ENCODE peak calls at places on chromosomes 3 and 15, in ten cellular contexts. R, C, N, U, S, T, H, X, M and L are unnamed samples.
A peak's percentile ranks its signal among the peaks of the same experiment; 100 is the strongest.

GRCh38 chr3:101038880-101039279 is 45.7 kb upstream of the ABI3BP start:
- DNase-seq in M (no peak), S (no peak), T (no peak), C (no peak), U (no peak), H (no peak), N (no peak), R (no peak), X (no peak), L (no peak)

GRCh38 chr3:158434412-158435038 is 136.5 kb upstream of the MLF1 start:
- DNase-seq in H (peak; percentile 30), X (peak; percentile 61), M (peak; percentile 63), R (peak; percentile 33), S (peak; percentile 5), T (peak; percentile 60), U (peak; percentile 58), C (peak; percentile 31), N (no peak), L (no peak)

GRCh38 chr15:37695719-37696118 is 238.7 kb upstream of the TMCO5A start:
- DNase-seq in U (no peak), T (peak; percentile 35), C (no peak), R (no peak), X (no peak), M (no peak), H (no peak), N (no peak), S (no peak), L (no peak)

GRCh38 chr3:58924581-58924980 is 125.2 kb downstream of the CFAP20DC start:
- DNase-seq in M (no peak), U (no peak), C (no peak), S (no peak), X (no peak), N (no peak), R (no peak), T (peak; percentile 26), H (no peak), L (no peak)

GRCh38 chr3:109923431-109923830 is 586.1 kb upstream of the DPPA4 start:
- DNase-seq in R (no peak), T (no peak), C (no peak), U (no peak), N (no peak), S (no peak), M (no peak), H (no peak), X (no peak), L (no peak)

GRCh38 chr3:124969190-124969589 is 34.6 kb upstream of the MUC13 start:
- DNase-seq in T (no peak), U (no peak), R (no peak), M (no peak), H (no peak), N (no peak), S (no peak), X (no peak), C (no peak), L (no peak)

GRCh38 chr3:132417695-132418520 is 606 bp downstream of the DNAJC13 start:
- DNase-seq in H (peak; percentile 62), R (peak; percentile 48), N (peak; percentile 90), C (peak; percentile 24), X (peak; percentile 71), T (peak; percentile 58), S (peak; percentile 21), U (peak; percentile 50), M (peak; percentile 55), L (no peak)

GRCh38 chr3:72429589-72430362 is 418.5 kb downstream of the SHQ1 start:
- DNase-seq in U (no peak), S (no peak), X (no peak), N (no peak), T (no peak), H (no peak), C (no peak), M (no peak), R (no peak), L (no peak)

GRCh38 chr3:177599331-177599730 is 402.0 kb upstream of the TBL1XR1 start:
- DNase-seq in U (no peak), R (no peak), H (no peak), T (no peak), S (no peak), M (no peak), X (no peak), N (no peak), C (no peak), L (no peak)

GRCh38 chr15:63283126-63283525 is 5.7 kb downstream of the APH1B start:
- DNase-seq in T (no peak), S (no peak), N (no peak), U (no peak), H (no peak), R (no peak), M (no peak), X (peak; percentile 55), C (no peak), L (no peak)

GRCh38 chr3:123352134-123352554 is 96.7 kb downstream of the ADCY5 start:
- DNase-seq in S (no peak), U (no peak), N (no peak), M (peak; percentile 58), T (no peak), C (no peak), X (no peak), R (peak; percentile 71), H (no peak), L (no peak)

GRCh38 chr15:36860792-36861191 is 239.6 kb downstream of the MEIS2 start:
- DNase-seq in R (no peak), H (no peak), U (no peak), S (no peak), X (no peak), C (no peak), T (no peak), M (no peak), N (no peak), L (no peak)

GRCh38 chr3:116135462-116135861 is 309.8 kb downstream of the LSAMP start:
- DNase-seq in H (no peak), N (peak; percentile 87), C (no peak), R (peak; percentile 27), S (no peak), U (peak; percentile 1), T (peak; percentile 59), M (peak; percentile 12), X (no peak), L (no peak)

GRCh38 chr3:107525954-107526305 is 3.2 kb downstream of the BBX start:
- DNase-seq in T (no peak), X (no peak), U (no peak), R (no peak), M (no peak), H (no peak), N (no peak), S (no peak), C (no peak), L (no peak)

GRCh38 chr3:120615863-120616599 is 19.9 kb downstream of the NDUFB4 start:
- DNase-seq in N (peak; percentile 94), U (no peak), X (no peak), H (no peak), R (peak; percentile 64), T (peak; percentile 51), S (no peak), M (no peak), C (no peak), L (peak; percentile 55)

GRCh38 chr3:42264399-42265058 is 1.5 kb downstream of the CCK start:
- DNase-seq in N (no peak), R (no peak), U (peak; percentile 18), H (peak; percentile 23), C (peak; percentile 41), M (peak; percentile 16), S (peak; percentile 13), T (peak; percentile 16), X (no peak), L (peak; percentile 33)

GRCh38 chr3:194900886-194901522 is 215.3 kb downstream of the FAM43A start:
- DNase-seq in X (no peak), S (no peak), U (no peak), M (no peak), C (no peak), H (no peak), N (no peak), R (no peak), T (no peak), L (no peak)

GRCh38 chr3:38139652-38140051 is 1.2 kb downstream of the MYD88 start:
- DNase-seq in N (peak; percentile 81), M (no peak), X (peak; percentile 50), R (no peak), S (no peak), U (no peak), H (no peak), T (no peak), C (no peak), L (peak; percentile 82)

DNA sequence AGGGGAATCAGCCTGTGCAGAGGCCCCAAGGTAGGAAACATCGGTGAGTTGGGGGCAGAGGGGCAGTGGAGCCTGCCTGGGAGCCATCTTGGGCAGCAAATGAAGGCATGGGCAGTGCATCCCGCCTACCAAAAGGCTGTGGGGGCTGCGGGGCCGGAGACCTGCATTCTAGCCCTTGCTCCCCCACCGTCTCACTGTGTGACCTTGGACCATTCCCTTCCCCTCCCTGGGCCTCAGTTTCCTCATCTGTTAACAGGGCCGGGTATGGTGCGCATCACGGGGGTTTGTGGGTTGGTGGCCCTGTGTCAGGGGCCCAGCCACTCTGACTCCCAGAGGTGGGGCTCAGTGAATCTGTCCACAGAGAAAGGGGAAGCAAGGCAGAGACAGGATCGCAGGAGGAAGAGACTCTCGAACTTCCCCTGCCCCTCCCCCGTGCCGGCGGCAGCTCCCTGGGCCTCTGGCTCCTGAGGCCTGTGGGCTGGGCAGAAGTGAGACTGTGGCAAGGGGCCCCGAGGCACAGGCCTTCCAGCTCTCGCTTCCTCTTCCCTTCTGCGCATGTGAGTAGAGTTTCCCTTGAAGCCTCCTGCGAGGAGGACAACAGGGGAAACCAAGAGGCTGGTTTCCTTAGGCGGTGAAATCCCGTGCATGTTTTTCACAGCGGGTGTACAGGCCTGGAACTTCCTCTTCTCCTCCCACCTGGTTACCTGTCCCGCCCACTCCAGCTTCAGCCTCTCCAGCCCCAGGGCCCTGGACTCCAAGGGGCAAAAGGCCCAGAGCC is 42.9 kb downstream of the IDH2 start:
- DNase-seq in X (peak; percentile 80), C (peak; percentile 59), M (no peak), U (peak; percentile 37), H (peak; percentile 48), N (no peak), R (peak; percentile 79), T (no peak), S (no peak), L (no peak)
- TF ChIP-seq POLR2A in X (no peak), C (no peak), M (peak; percentile 28), U (no peak), H (no peak), N (no peak), R (no peak), T (no peak), S (no peak), L (no peak)

GRCh38 chr3:113912551-113913246 is 35.1 kb upstream of the ZDHHC23 start:
- DNase-seq in C (peak; percentile 35), H (peak; percentile 22), T (peak; percentile 77), N (no peak), M (peak; percentile 48), R (no peak), U (peak; percentile 45), S (peak; percentile 24), X (peak; percentile 52), L (no peak)
- TF ChIP-seq CTCF in C (peak; percentile 84), H (peak; percentile 71), T (peak; percentile 68), N (peak; percentile 4), M (peak; percentile 85), R (peak; percentile 12), U (peak; percentile 88), S (peak; percentile 80), X (peak; percentile 60), L (no peak)

GRCh38 chr3:114155370-114155821 is 23.5 kb downstream of the DRD3 start:
- DNase-seq in U (peak; percentile 15), S (peak; percentile 25), X (no peak), N (no peak), H (peak; percentile 30), R (peak; percentile 10), M (peak; percentile 18), T (peak; percentile 30), C (no peak), L (no peak)
- H3K4me3 ChIP-seq in U (no peak overlapping the region), S (no peak overlapping the region), X (no peak overlapping the region), N (no peak overlapping the region), H (no peak overlapping the region), R (no peak overlapping the region), M (no peak overlapping the region), T (no peak overlapping the region), C (no peak overlapping the region), L (no peak overlapping the region)

GRCh38 chr3:169515132-169515531 is 148.4 kb downstream of the MECOM start:
- DNase-seq in R (no peak), M (no peak), C (no peak), S (no peak), T (no peak), H (no peak), U (no peak), N (no peak), X (no peak), L (no peak)
- TF ChIP-seq POLR2A in R (no peak), M (no peak), C (no peak), S (no peak), T (no peak), H (no peak), U (no peak), N (no peak), X (no peak), L (no peak)